ENCODE peak calls at places on chromosomes 5 and 9, in eight cellular contexts. D is NCI-H146; P is naive thymus-derived CD8-positive, alpha-beta T cell; T is activated CD4-positive, alpha-beta T cell treated with anti-CD3 and anti-CD28 coated beads, Interleukin-2, amount 10 ng/mL, durations not matched to agents 24 days and 14 days; B is NCI-H187; K is ELF-1; O is Daoy; G is heart right ventricle. E is an unnamed sample.

GRCh38 chr9:37471942-37472679 is 6.9 kb upstream of the ZBTB5 start:
- DNase-seq in D (no peak), P (no peak), T (no peak), B (no peak), K (peak; percentile 88), O (peak; percentile 92), G (no peak), E (no peak)

GRCh38 chr9:135588371-135588770 is 26.8 kb downstream of the PAEP start:
- DNase-seq in D (no peak), P (no peak), T (no peak), B (no peak), K (no peak), O (no peak), G (no peak), E (no peak)

GRCh38 chr5:1050449-1051365 is 42.1 kb downstream of the NKD2 start:
- DNase-seq in D (no peak), P (no peak), T (no peak), B (peak; percentile 51), K (peak; percentile 39), O (no peak), G (peak; percentile 44), E (no peak)

GRCh38 chr5:6029811-6030271 is 348.5 kb downstream of the MED10 start:
- DNase-seq in D (no peak), P (no peak), T (peak; percentile 44), B (no peak), K (no peak), O (no peak), G (no peak), E (no peak)

GRCh38 chr5:88667187-88668141 is 215.5 kb downstream of the MEF2C start:
- DNase-seq in D (peak; percentile 38), P (no peak), T (peak; percentile 56), B (no peak), K (peak; percentile 67), O (no peak), G (no peak), E (peak; percentile 78)

GRCh38 chr5:20555034-20555433 is 567.0 kb upstream of the CDH18 start:
- DNase-seq in D (no peak), P (no peak), T (no peak), B (no peak), K (peak; percentile 1), O (peak; percentile 3), G (no peak), E (no peak)

GRCh38 chr5:142697356-142697807 is 11.5 kb upstream of the FGF1 start:
- DNase-seq in D (no peak), P (no peak), T (no peak), B (no peak), K (no peak), O (no peak), G (no peak), E (no peak)

GRCh38 chr5:75545131-75545530 is 33.4 kb downstream of the POLK start:
- DNase-seq in D (no peak), P (no peak), T (no peak), B (no peak), K (no peak), O (no peak), G (no peak), E (no peak)

GRCh38 chr5:31537856-31538255 is 5.8 kb downstream of the C5orf22 start:
- DNase-seq in D (no peak), P (no peak), T (peak; percentile 29), B (no peak), K (no peak), O (no peak), G (no peak), E (no peak)

GRCh38 chr9:116207371-116208111 is 54.0 kb downstream of the PAPPA start:
- DNase-seq in D (no peak), P (no peak), T (no peak), B (no peak), K (no peak), O (peak; percentile 61), G (no peak), E (no peak)

GRCh38 chr5:43039468-43040286 is 442 bp downstream of the ANXA2R start:
- DNase-seq in D (peak; percentile 11), P (peak; percentile 52), T (peak; percentile 89), B (peak; percentile 98), K (peak; percentile 81), O (peak; percentile 77), G (peak; percentile 71), E (peak; percentile 94)

GRCh38 chr5:1884638-1885475 is 2.1 kb upstream of the IRX4 start:
- DNase-seq in D (no peak), P (no peak), T (no peak), B (no peak), K (peak; percentile 34), O (no peak), G (no peak), E (no peak)

GRCh38 chr9:91066042-91066415 is 264.4 kb downstream of the SYK start:
- DNase-seq in D (no peak), P (no peak), T (no peak), B (no peak), K (no peak), O (no peak), G (no peak), E (no peak)

GRCh38 chr9:79572032-79572890 is 496 bp downstream of the TLE4 start:
- DNase-seq in D (peak; percentile 31), P (peak; percentile 27), T (peak; percentile 86), B (no peak), K (peak; percentile 55), O (peak; percentile 60), G (peak; percentile 54), E (peak; percentile 33)

GRCh38 chr9:93473411-93473810 is 20.0 kb upstream of the FAM120AOS start:
- DNase-seq in D (no peak), P (no peak), T (no peak), B (no peak), K (no peak), O (no peak), G (no peak), E (no peak)

GRCh38 chr9:112273826-112274225 is 59.6 kb downstream of the PTBP3 start:
- DNase-seq in D (no peak), P (no peak), T (no peak), B (no peak), K (no peak), O (no peak), G (no peak), E (peak; percentile 40)

GRCh38 chr5:108380531-108381021 is 1.3 kb downstream of the FBXL17 start:
- DNase-seq in D (peak; percentile 63), P (peak; percentile 64), T (peak; percentile 79), B (no peak), K (peak; percentile 19), O (peak; percentile 55), G (peak; percentile 60), E (peak; percentile 37)

GRCh38 chr5:39333104-39333503 is 31.2 kb downstream of the C9 start:
- DNase-seq in D (no peak), P (no peak), T (no peak), B (no peak), K (no peak), O (no peak), G (no peak), E (no peak)

GRCh38 chr5:52808316-52808901 is 20.7 kb downstream of the ITGA1 start:
- DNase-seq in D (no peak), P (no peak), T (no peak), B (no peak), K (no peak), O (no peak), G (no peak), E (no peak)

GRCh38 chr9:71820516-71820915 is 52.2 kb upstream of the CEMIP2 start:
- DNase-seq in D (no peak), P (no peak), T (no peak), B (no peak), K (no peak), O (no peak), G (no peak), E (no peak)

GRCh38 chr5:135319928-135320606 is 79.0 kb downstream of the MACROH2A1 start:
- DNase-seq in D (no peak), P (no peak), T (no peak), B (no peak), K (no peak), O (no peak), G (no peak), E (no peak)

GRCh38 chr9:124537926-124538325 is 30.7 kb upstream of the NR5A1 start:
- DNase-seq in D (no peak), P (no peak), T (no peak), B (no peak), K (no peak), O (no peak), G (no peak), E (no peak)

GRCh38 chr9:127166651-127167524 is 44.5 kb upstream of the ANGPTL2 start:
- DNase-seq in D (no peak), P (no peak), T (no peak), B (peak; percentile 50), K (no peak), O (peak; percentile 93), G (no peak), E (no peak)

GRCh38 chr5:146475906-146476305 is 28.8 kb downstream of the TCERG1 start:
- DNase-seq in D (no peak), P (no peak), T (no peak), B (no peak), K (no peak), O (no peak), G (no peak), E (no peak)

GRCh38 chr5:75335952-75336624 is 932 bp upstream of the HMGCR start:
- DNase-seq in D (peak; percentile 77), P (no peak), T (no peak), B (peak; percentile 91), K (no peak), O (peak; percentile 73), G (no peak), E (peak; percentile 52)

GRCh38 chr5:6343951-6344596 is 34.3 kb downstream of the MED10 start:
- DNase-seq in D (no peak), P (no peak), T (no peak), B (no peak), K (no peak), O (no peak), G (no peak), E (no peak)

GRCh38 chr5:81397169-81397568 is 3.2 kb upstream of the ACOT12 start:
- DNase-seq in D (no peak), P (no peak), T (no peak), B (no peak), K (no peak), O (no peak), G (no peak), E (no peak)

GRCh38 chr9:30714389-30714788 is 1670.1 kb upstream of the ACO1 start:
- DNase-seq in D (no peak), P (no peak), T (no peak), B (no peak), K (no peak), O (no peak), G (no peak), E (no peak)

GRCh38 chr5:179819296-179820126 is 1.2 kb upstream of the SQSTM1 start:
- DNase-seq in D (peak; percentile 88), P (no peak), T (peak; percentile 82), B (peak; percentile 22), K (peak; percentile 90), O (peak; percentile 89), G (peak; percentile 67), E (peak; percentile 87)

E was measured in NCI-H1417.